ENCODE peak calls at places on chromosomes 11 and 22, in six cellular contexts. E is left lung, W is neuronal stem cell, L is upper lobe of right lung, F is pancreas, N is IMR-90. D is an unnamed sample.

GRCh38 chr22:27213291-27213690 is 555.9 kb downstream of the MIAT start:
- DNase-seq in E (no peak), W (no peak), L (no peak), F (no peak), N (no peak), D (no peak)

GRCh38 chr11:67056640-67057409 is at the start of gene RHOD:
- DNase-seq in E (peak), W (peak), L (peak), F (peak), N (no peak), D (no peak)

GRCh38 chr11:131370090-131370751 is at the start of gene NTM:
- DNase-seq in E (no peak), W (peak), L (no peak), F (peak), N (peak), D (no peak)

GRCh38 chr11:17648528-17648927 is 70.8 kb upstream of the MYOD1 start:
- DNase-seq in E (no peak), W (no peak), L (no peak), F (no peak), N (no peak), D (no peak)

GRCh38 chr11:106311531-106312230 is 234.2 kb downstream of the AASDHPPT start:
- DNase-seq in E (no peak), W (no peak), L (no peak), F (no peak), N (no peak), D (no peak)

GRCh38 chr11:38952698-38953097 is 2354.7 kb upstream of the RAG2 start:
- DNase-seq in E (no peak), W (no peak), L (no peak), F (no peak), N (no peak), D (no peak)

GRCh38 chr11:95599959-95600586 is 189.5 kb downstream of the FAM76B start:
- DNase-seq in E (no peak), W (no peak), L (no peak), F (no peak), N (no peak), D (no peak)

GRCh38 chr11:64103377-64103985 is 62.4 kb downstream of the MACROD1 start:
- DNase-seq in E (no peak), W (no peak), L (no peak), F (no peak), N (no peak), D (no peak)

GRCh38 chr22:42170946-42171345 is 40.3 kb upstream of the CYP2D6 start:
- DNase-seq in E (no peak), W (no peak), L (no peak), F (no peak), N (no peak), D (no peak)

GRCh38 chr22:33352768-33353167 is 294.6 kb upstream of the SYN3 start:
- DNase-seq in E (no peak), W (no peak), L (no peak), F (no peak), N (no peak), D (no peak)

DNA sequence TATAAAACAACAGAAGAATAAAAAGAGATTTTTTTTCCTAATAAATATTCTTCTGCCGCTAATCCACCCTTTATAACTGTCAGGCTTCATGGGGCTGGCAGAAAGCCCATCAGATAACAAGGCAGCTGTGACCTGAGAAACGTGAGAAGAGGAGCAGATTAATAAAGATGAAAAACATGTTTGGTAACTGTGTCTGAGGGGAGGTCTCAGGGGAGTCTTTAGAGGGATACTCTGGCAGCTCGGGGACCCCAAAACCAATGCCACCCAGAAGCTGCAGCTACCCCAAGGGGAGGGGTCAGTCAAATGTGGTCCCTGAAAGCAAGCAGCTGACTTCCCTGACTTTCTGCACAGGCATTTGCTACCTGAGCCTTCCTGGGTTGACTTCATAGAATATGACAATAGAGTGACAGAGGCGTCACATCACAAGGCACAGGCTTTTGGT is 48.4 kb upstream of the POU2AF1 start:
- DNase-seq in E (no peak), W (no peak), L (no peak), F (no peak), N (no peak), D (no peak)
- H3K27ac ChIP-seq in E (no peak), W (no peak), L (no peak), F (no peak), N (no peak), D (no peak)

DNA sequence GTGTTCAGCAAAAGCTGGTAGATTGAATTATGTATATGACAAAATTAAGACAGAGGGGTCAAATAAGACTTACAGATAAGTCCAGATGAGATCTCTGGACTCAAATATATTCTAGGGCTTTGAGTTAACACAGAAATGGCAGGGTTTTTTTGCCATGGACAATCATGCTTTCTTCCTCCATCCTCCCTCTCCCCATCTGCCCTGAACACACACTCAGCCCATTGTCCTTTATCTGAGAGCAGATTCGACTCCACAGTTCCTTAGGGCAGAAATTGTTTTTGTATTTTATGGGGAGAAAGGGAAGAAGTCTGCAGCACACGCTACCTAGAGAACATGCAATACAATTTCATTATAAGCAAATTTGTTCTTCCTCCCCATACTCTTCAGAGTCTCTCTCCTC is 86.8 kb downstream of the SLC1A2 start:
- DNase-seq in E (no peak), W (no peak), L (no peak), F (no peak), N (no peak), D (no peak)
- H3K27ac ChIP-seq in E (no peak), W (no peak), L (no peak), F (no peak), N (no peak), D (no peak)

GRCh38 chr11:11414996-11415395 is 61.9 kb upstream of the CSNK2A3 start:
- DNase-seq in E (no peak), W (no peak), L (no peak), F (no peak), N (no peak), D (no peak)
- H3K27ac ChIP-seq in E (no peak), W (no peak), L (no peak), F (no peak), N (no peak), D (no peak)

GRCh38 chr11:12890476-12890875 is 118.6 kb upstream of the RASSF10 start:
- DNase-seq in E (no peak), W (no peak), L (no peak), F (no peak), N (peak), D (no peak)
- H3K27ac ChIP-seq in E (no peak), W (no peak), L (no peak), F (no peak), N (no peak), D (no peak)

D was measured in epithelial cell of prostate.